ENCODE peak calls at places on chromosomes 2 and 18, in five cellular contexts. O, C, P, I and H are unnamed samples.

GRCh38 chr2:121285077-121285449 is at the start of gene TFCP2L1:
- DNase-seq in C (no peak), P (no peak), O (no peak), I (no peak), H (no peak)

GRCh38 chr2:137946227-137946626 is 18.0 kb upstream of the HNMT start:
- DNase-seq in O (no peak), C (no peak), I (no peak), P (no peak), H (no peak)

GRCh38 chr2:127733816-127734537 is 32.7 kb downstream of the SFT2D3 start:
- DNase-seq in O (no peak), I (no peak), C (no peak), P (no peak), H (no peak)

GRCh38 chr18:25503567-25504081 is 151.7 kb upstream of the ZNF521 start:
- DNase-seq in I (no peak), C (peak), O (peak), P (peak), H (no peak)

GRCh38 chr2:239324456-239324855 is 76.4 kb downstream of the HDAC4 start:
- DNase-seq in P (no peak), O (no peak), C (no peak), I (no peak), H (no peak)

GRCh38 chr2:6823111-6823510 is 42.6 kb downstream of the CMPK2 start:
- DNase-seq in I (no peak), C (no peak), O (no peak), P (no peak), H (no peak)

GRCh38 chr2:22329097-22329716 is 1055.8 kb upstream of the KLHL29 start:
- DNase-seq in C (peak), O (no peak), I (no peak), P (no peak), H (no peak)

GRCh38 chr2:112622528-112622849 is 23.2 kb upstream of the SLC20A1 start:
- DNase-seq in C (no peak), O (no peak), I (no peak), P (no peak), H (no peak)

GRCh38 chr2:231127936-231128335 is 3.1 kb upstream of the HTR2B start:
- DNase-seq in C (no peak), O (no peak), P (no peak), I (no peak), H (no peak)